ENCODE peak calls at places on chromosomes 4 and X, in seven cellular contexts. One of them, this sample, is unnamed. For H3K4me1, the result is how much of the 10 kb centered on the place peaks cover.

GRCh38 chr4:148901075-148901705 is 459.0 kb upstream of the NR3C2 start:
- DNase-seq in SK-N-SH: no peak
- DNase-seq in GM23338: peak
- DNase-seq in K562: no peak
- DNase-seq in HepG2: no peak
- DNase-seq in HCT116: no peak
- DNase-seq in GM12878: no peak
- DNase-seq in this sample: no peak

GRCh38 chr4:59612235-59612634 is 1587.9 kb upstream of the ADGRL3 start:
- DNase-seq in SK-N-SH: no peak
- DNase-seq in GM23338: no peak
- DNase-seq in K562: no peak
- DNase-seq in HepG2: no peak
- DNase-seq in HCT116: no peak
- DNase-seq in GM12878: no peak
- DNase-seq in this sample: no peak

GRCh38 chrX:53049127-53049517 is 533 bp downstream of the GPR173 start:
- DNase-seq in SK-N-SH: no peak
- DNase-seq in GM23338: peak
- DNase-seq in K562: no peak
- DNase-seq in HepG2: no peak
- DNase-seq in HCT116: no peak
- DNase-seq in GM12878: no peak
- DNase-seq in this sample: no peak

GRCh38 chr4:137032242-137032641 is 500.1 kb downstream of the PCDH18 start:
- DNase-seq in SK-N-SH: no peak
- DNase-seq in GM23338: no peak
- DNase-seq in K562: no peak
- DNase-seq in HepG2: no peak
- DNase-seq in HCT116: no peak
- DNase-seq in GM12878: no peak
- DNase-seq in this sample: no peak

GRCh38 chrX:154403192-154403591 is 5.0 kb downstream of the RPL10 start:
- DNase-seq in SK-N-SH: no peak
- DNase-seq in GM23338: no peak
- DNase-seq in K562: no peak
- DNase-seq in HepG2: no peak
- DNase-seq in HCT116: no peak
- DNase-seq in GM12878: no peak
- DNase-seq in this sample: no peak

GRCh38 chr4:130849985-130850632 is 1754.2 kb downstream of the C4orf33 start:
- DNase-seq in SK-N-SH: peak
- DNase-seq in GM23338: no peak
- DNase-seq in K562: no peak
- DNase-seq in HepG2: no peak
- DNase-seq in HCT116: no peak
- DNase-seq in GM12878: no peak
- DNase-seq in this sample: no peak

GRCh38 chrX:133921764-133922389 is 63.5 kb downstream of the GPC3 start:
- DNase-seq in SK-N-SH: peak
- DNase-seq in GM23338: peak
- DNase-seq in K562: peak
- DNase-seq in HepG2: peak
- DNase-seq in HCT116: peak
- DNase-seq in GM12878: no peak
- DNase-seq in this sample: peak

GRCh38 chrX:31258163-31258562 is 186.3 kb upstream of the FTHL17 start:
- DNase-seq in SK-N-SH: no peak
- DNase-seq in GM23338: no peak
- DNase-seq in K562: no peak
- DNase-seq in HepG2: no peak
- DNase-seq in HCT116: no peak
- DNase-seq in GM12878: no peak
- DNase-seq in this sample: no peak

GRCh38 chr4:150176559-150176958 is 98.3 kb downstream of the DCLK2 start:
- DNase-seq in SK-N-SH: peak
- DNase-seq in GM23338: no peak
- DNase-seq in K562: no peak
- DNase-seq in HepG2: no peak
- DNase-seq in HCT116: no peak
- DNase-seq in GM12878: no peak
- DNase-seq in this sample: no peak

GRCh38 chrX:40521868-40522450 is 58.8 kb upstream of the ATP6AP2 start:
- DNase-seq in SK-N-SH: no peak
- DNase-seq in GM23338: no peak
- DNase-seq in K562: no peak
- DNase-seq in HepG2: no peak
- DNase-seq in HCT116: no peak
- DNase-seq in GM12878: no peak
- DNase-seq in this sample: no peak

GRCh38 chr4:125334936-125335335 is 20.2 kb downstream of the FAT4 start:
- DNase-seq in SK-N-SH: no peak
- DNase-seq in GM23338: no peak
- DNase-seq in K562: no peak
- DNase-seq in HepG2: no peak
- DNase-seq in HCT116: no peak
- DNase-seq in GM12878: no peak
- DNase-seq in this sample: no peak

GRCh38 chr4:107888237-107888636 is 43.1 kb upstream of the CYP2U1 start:
- DNase-seq in SK-N-SH: no peak
- DNase-seq in GM23338: peak
- DNase-seq in K562: no peak
- DNase-seq in HepG2: no peak
- DNase-seq in HCT116: no peak
- DNase-seq in GM12878: no peak
- DNase-seq in this sample: no peak

GRCh38 chr4:177107288-177107901 is 202.3 kb upstream of the NEIL3 start:
- DNase-seq in SK-N-SH: no peak
- DNase-seq in GM23338: no peak
- DNase-seq in K562: no peak
- DNase-seq in HepG2: no peak
- DNase-seq in HCT116: no peak
- DNase-seq in GM12878: no peak
- DNase-seq in this sample: no peak

GRCh38 chr4:1080432-1080831 is 32.9 kb downstream of the RNF212 start:
- DNase-seq in SK-N-SH: no peak
- DNase-seq in GM23338: no peak
- DNase-seq in K562: no peak
- DNase-seq in HepG2: no peak
- DNase-seq in HCT116: no peak
- DNase-seq in GM12878: no peak
- DNase-seq in this sample: no peak

DNA sequence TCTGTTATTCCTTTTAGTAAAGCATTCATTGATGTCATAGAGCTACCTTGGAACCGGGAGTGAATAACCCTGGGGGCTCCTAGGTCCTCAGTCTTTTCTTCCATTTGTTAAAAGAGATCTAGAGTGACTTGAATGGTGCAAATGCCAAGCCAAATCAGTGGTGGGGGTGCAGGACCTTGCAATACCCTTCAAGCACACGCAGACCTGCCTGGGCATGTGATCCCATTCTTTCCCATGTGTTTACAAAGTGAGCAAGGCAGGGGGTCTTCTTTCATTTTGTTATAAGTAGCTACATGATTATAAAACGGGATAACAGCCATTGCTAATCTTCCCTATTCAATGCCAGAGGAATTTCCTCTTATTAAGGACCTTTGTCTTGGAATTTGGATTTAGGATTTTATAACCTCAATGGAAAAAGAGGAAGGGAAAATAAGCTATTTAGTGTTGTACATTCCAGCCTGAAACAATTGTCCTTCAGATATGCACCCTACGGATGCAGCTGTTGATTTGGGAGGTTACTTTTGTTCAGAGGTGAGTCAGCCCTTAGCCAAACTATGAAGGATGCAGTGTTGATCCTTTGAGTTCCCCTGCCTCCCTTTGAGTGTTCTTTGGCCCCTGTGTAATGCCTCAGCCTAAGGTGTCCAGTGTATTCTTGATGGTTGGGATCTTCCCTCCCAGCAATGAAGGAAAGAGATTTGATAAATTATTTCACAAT is 623.8 kb upstream of the HTR2C start:
- DNase-seq in SK-N-SH: no peak
- DNase-seq in GM23338: peak
- DNase-seq in K562: no peak
- DNase-seq in HepG2: no peak
- DNase-seq in HCT116: no peak
- DNase-seq in GM12878: no peak
- DNase-seq in this sample: no peak
- TF ChIP-seq REST in SK-N-SH: no peak
- TF ChIP-seq REST in GM23338: no peak
- TF ChIP-seq REST in K562: no peak
- TF ChIP-seq REST in HepG2: no peak
- TF ChIP-seq REST in HCT116: no peak
- TF ChIP-seq REST in GM12878: no peak
- TF ChIP-seq REST in this sample: no peak

GRCh38 chr4:38688676-38689355 is 24.8 kb downstream of the KLF3 start:
- DNase-seq in SK-N-SH: no peak
- DNase-seq in GM23338: no peak
- DNase-seq in K562: no peak
- DNase-seq in HepG2: no peak
- DNase-seq in HCT116: no peak
- DNase-seq in GM12878: no peak
- DNase-seq in this sample: no peak
- TF ChIP-seq POLR2AphosphoS5 in SK-N-SH: no peak
- TF ChIP-seq POLR2AphosphoS5 in GM23338: no peak
- TF ChIP-seq POLR2AphosphoS5 in K562: no peak
- TF ChIP-seq POLR2AphosphoS5 in HepG2: no peak
- TF ChIP-seq POLR2AphosphoS5 in HCT116: no peak
- TF ChIP-seq POLR2AphosphoS5 in GM12878: no peak
- TF ChIP-seq POLR2AphosphoS5 in this sample: no peak

GRCh38 chr4:121692261-121692660 is 4.5 kb downstream of the ANXA5 start:
- DNase-seq in SK-N-SH: no peak
- DNase-seq in GM23338: no peak
- DNase-seq in K562: no peak
- DNase-seq in HepG2: no peak
- DNase-seq in HCT116: no peak
- DNase-seq in GM12878: no peak
- DNase-seq in this sample: no peak
- H3K4me1 ChIP-seq in SK-N-SH: under half
- H3K4me1 ChIP-seq in GM23338: under half
- H3K4me1 ChIP-seq in K562: under half
- H3K4me1 ChIP-seq in HepG2: half or more
- H3K4me1 ChIP-seq in HCT116: half or more
- H3K4me1 ChIP-seq in GM12878: under half
- H3K4me1 ChIP-seq in this sample: under half

GRCh38 chr4:128386761-128387599 is 99.4 kb upstream of the PGRMC2 start:
- DNase-seq in SK-N-SH: peak
- DNase-seq in GM23338: no peak
- DNase-seq in K562: peak
- DNase-seq in HepG2: no peak
- DNase-seq in HCT116: peak
- DNase-seq in GM12878: no peak
- DNase-seq in this sample: peak
- TF ChIP-seq REST in SK-N-SH: peak
- TF ChIP-seq REST in GM23338: no peak
- TF ChIP-seq REST in K562: no peak
- TF ChIP-seq REST in HepG2: no peak
- TF ChIP-seq REST in HCT116: no peak
- TF ChIP-seq REST in GM12878: no peak
- TF ChIP-seq REST in this sample: no peak

DNA sequence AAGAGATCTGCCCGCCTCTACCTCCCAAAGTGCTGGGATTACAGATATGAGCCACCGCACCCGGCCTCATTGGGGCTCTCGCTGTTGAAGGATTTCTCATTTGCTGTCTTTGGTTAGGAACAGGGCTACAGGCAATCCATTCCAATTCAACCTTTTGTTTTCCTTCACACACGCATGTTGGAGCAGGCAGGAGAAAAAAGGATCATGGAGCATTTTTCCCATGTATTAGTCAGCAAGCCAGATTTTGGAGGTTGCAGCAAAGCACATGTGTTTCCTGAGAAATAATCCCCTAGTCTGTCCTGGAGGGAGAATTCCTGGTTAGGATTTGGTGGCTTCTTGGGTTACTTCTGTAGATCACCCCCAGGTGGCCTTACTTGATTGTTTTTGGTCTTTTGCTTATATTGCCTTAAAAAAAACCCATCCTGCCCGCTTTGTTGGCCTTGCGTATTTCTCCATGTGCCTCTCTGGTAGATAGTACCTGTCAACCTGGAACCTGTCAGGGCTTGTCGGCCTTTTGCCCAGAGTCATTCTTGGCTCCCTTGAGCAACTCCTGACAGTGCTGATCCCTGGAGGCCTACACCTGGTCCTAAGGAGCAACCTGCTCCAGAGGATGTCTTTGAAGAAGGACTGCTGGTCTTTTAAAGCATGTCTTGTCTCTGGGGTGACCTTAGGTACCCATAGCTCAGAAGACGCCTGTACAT is 82.4 kb upstream of the CLCN4 start:
- DNase-seq in SK-N-SH: no peak
- DNase-seq in GM23338: no peak
- DNase-seq in K562: no peak
- DNase-seq in HepG2: no peak
- DNase-seq in HCT116: no peak
- DNase-seq in GM12878: no peak
- DNase-seq in this sample: no peak
- TF ChIP-seq POLR2AphosphoS5 in SK-N-SH: no peak
- TF ChIP-seq POLR2AphosphoS5 in GM23338: no peak
- TF ChIP-seq POLR2AphosphoS5 in K562: no peak
- TF ChIP-seq POLR2AphosphoS5 in HepG2: no peak
- TF ChIP-seq POLR2AphosphoS5 in HCT116: no peak
- TF ChIP-seq POLR2AphosphoS5 in GM12878: no peak
- TF ChIP-seq POLR2AphosphoS5 in this sample: no peak

DNA sequence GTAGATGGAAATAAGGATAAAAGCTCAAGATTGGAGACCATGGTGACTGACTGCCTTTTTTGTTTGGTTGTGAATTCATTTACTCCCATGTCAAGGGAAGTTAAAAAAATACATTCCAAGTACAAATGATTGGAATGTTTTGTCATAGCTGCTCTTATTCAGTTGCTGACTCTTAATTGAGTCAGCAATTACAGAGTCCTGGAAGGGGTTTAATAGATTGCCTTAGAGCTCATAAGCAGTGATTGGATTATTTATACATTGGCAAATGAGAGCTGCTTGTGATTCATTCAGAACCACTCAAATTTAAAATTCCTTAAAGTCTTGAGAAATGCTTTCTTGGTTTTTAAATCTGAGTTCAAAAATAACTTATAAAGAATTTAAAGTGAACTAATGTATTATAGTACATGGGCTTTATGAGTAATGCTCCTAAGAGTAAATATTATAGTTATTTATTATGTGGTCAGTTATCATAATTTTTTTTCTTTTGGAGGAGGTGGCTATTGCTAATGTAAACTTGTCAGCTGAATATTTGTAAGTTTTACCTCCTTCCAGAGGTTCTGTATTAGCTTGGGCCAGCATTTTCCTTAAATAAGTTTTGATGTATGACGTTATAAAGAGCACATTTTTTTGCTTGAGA is 13.6 kb downstream of the JADE1 start:
- DNase-seq in SK-N-SH: no peak
- DNase-seq in GM23338: no peak
- DNase-seq in K562: no peak
- DNase-seq in HepG2: no peak
- DNase-seq in HCT116: peak
- DNase-seq in GM12878: no peak
- DNase-seq in this sample: peak
- H3K4me1 ChIP-seq in SK-N-SH: under half
- H3K4me1 ChIP-seq in GM23338: half or more
- H3K4me1 ChIP-seq in K562: under half
- H3K4me1 ChIP-seq in HepG2: under half
- H3K4me1 ChIP-seq in HCT116: under half
- H3K4me1 ChIP-seq in GM12878: under half
- H3K4me1 ChIP-seq in this sample: under half

GRCh38 chrX:104681214-104681613 is 115.2 kb downstream of the IL1RAPL2 start:
- DNase-seq in SK-N-SH: no peak
- DNase-seq in GM23338: no peak
- DNase-seq in K562: no peak
- DNase-seq in HepG2: no peak
- DNase-seq in HCT116: no peak
- DNase-seq in GM12878: no peak
- DNase-seq in this sample: no peak
- TF ChIP-seq REST in SK-N-SH: no peak
- TF ChIP-seq REST in GM23338: no peak
- TF ChIP-seq REST in K562: no peak
- TF ChIP-seq REST in HepG2: no peak
- TF ChIP-seq REST in HCT116: no peak
- TF ChIP-seq REST in GM12878: no peak
- TF ChIP-seq REST in this sample: no peak

This sample was measured in Panc1.